ENCODE peak calls at places on chromosomes 4 and X, in six cellular contexts. W is fibroblast of lung, Z is endodermal cell, P is mesendoderm, J is neural progenitor cell, C is NT2/D1. F is an unnamed sample. For H3K4me1, the result is how much of the 10 kb centered on the place peaks cover.

GRCh38 chr4:74157116-74157742 is 689 bp upstream of the MTHFD2L start:
- DNase-seq in P (peak), Z (no peak), J (no peak), C (no peak), W (peak), F (no peak)

GRCh38 chr4:48139688-48140087 is 5.6 kb upstream of the TXK start:
- DNase-seq in W (no peak), P (no peak), Z (no peak), C (no peak), J (no peak), F (no peak)

GRCh38 chr4:82561745-82562552 is at the start of gene TMEM150C:
- DNase-seq in Z (peak), W (peak), P (peak), J (peak), C (no peak), F (no peak)

GRCh38 chrX:42017971-42018370 is 94.6 kb upstream of the CASK start:
- DNase-seq in Z (no peak), W (peak), J (no peak), P (no peak), C (no peak), F (no peak)

GRCh38 chr4:134610172-134610571 is 408.6 kb upstream of the PABPC4L start:
- DNase-seq in C (no peak), P (no peak), Z (no peak), W (no peak), J (no peak), F (no peak)

GRCh38 chr4:152307669-152308068 is 228.2 kb downstream of the FBXW7 start:
- DNase-seq in J (no peak), C (no peak), W (no peak), Z (no peak), P (no peak), F (peak)

GRCh38 chr4:107719211-107719926 is 665 bp downstream of the PAPSS1 start:
- DNase-seq in P (peak), Z (peak), C (no peak), W (peak), J (no peak), F (peak)

GRCh38 chr4:20370284-20370683 is 118.6 kb downstream of the SLIT2 start:
- DNase-seq in P (no peak), Z (no peak), C (no peak), J (no peak), W (peak), F (no peak)

GRCh38 chr4:131207589-131207988 is 1941.5 kb upstream of the PCDH10 start:
- DNase-seq in Z (no peak), P (no peak), W (no peak), J (no peak), C (no peak), F (no peak)

GRCh38 chr4:23741586-23742240 is 148.1 kb downstream of the PPARGC1A start:
- DNase-seq in J (no peak), C (no peak), W (no peak), P (no peak), Z (no peak), F (no peak)

GRCh38 chr4:158769175-158769831 is 477 bp downstream of the FNIP2 start:
- DNase-seq in P (peak), C (peak), Z (peak), W (peak), J (no peak), F (no peak)

DNA sequence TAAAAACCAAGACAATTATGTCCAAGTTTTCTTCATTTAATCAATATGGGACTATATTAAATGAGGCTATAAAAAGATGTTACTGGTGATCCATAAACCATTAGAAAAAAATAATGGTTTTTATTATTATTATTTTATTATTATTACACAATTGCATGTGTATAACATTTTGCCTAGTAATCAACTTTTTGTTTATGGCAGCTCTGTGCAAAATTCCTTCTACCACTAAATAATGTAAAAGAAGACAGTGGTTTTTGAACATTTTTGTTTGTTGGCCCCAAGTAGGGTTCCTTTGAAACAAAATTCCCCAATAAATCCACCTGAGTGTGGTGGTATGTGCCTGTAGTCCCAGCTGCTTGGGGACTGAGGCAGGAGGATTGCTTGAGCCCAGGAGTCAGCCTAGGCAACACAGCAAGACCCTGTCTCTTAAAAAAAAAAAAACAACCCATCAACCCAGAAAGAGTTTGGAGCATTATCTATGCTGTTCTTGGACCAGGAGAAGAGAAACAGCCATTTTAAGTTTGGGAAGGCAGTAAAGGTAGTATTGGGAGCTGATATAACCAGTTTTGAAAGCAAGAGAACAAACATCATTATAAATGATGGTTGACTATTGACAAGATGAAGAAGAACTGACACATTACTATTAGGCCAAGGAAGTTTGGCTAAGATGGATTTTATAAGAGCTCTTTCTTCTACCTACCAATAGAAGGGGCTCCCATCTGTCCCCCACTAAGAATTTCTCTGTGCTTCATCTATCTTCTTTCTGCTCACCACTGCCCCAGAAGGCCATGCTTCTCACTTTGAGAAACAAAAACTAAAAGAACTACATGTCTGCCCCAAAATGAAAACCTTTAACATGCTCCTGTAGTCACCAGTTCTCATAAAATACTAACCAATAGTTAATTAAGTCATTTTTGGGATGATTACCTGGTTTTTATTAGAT is 2.2 kb downstream of the TMEM156 start:
- DNase-seq in C (no peak), P (no peak), W (no peak), J (no peak), Z (no peak), F (peak)
- H3K4me1 ChIP-seq in C (under half), P (under half), W (under half), J (under half), Z (under half), F (half or more)

GRCh38 chr4:15888515-15888914 is 50.0 kb downstream of the FGFBP1 start:
- DNase-seq in P (no peak), Z (no peak), J (no peak), W (peak), C (no peak), F (no peak)
- H3K4me3 ChIP-seq in P (no peak), Z (no peak), J (no peak), W (no peak), C (no peak), F (no peak)

GRCh38 chrX:28586291-28586690 is 955 bp upstream of the IL1RAPL1 start:
- DNase-seq in W (peak), C (peak), P (peak), Z (peak), J (peak), F (no peak)

GRCh38 chrX:28585767-28586166 is 1.5 kb upstream of the IL1RAPL1 start:
- DNase-seq in W (no peak), Z (peak), J (peak), C (no peak), P (no peak), F (no peak)

GRCh38 chrX:28584025-28584424 is 3.2 kb upstream of the IL1RAPL1 start:
- DNase-seq in J (no peak), Z (no peak), C (no peak), W (no peak), P (no peak), F (no peak)

GRCh38 chrX:28589048-28589447 is 1.8 kb downstream of the IL1RAPL1 start:
- DNase-seq in P (no peak), W (no peak), C (no peak), Z (no peak), J (no peak), F (no peak)

DNA sequence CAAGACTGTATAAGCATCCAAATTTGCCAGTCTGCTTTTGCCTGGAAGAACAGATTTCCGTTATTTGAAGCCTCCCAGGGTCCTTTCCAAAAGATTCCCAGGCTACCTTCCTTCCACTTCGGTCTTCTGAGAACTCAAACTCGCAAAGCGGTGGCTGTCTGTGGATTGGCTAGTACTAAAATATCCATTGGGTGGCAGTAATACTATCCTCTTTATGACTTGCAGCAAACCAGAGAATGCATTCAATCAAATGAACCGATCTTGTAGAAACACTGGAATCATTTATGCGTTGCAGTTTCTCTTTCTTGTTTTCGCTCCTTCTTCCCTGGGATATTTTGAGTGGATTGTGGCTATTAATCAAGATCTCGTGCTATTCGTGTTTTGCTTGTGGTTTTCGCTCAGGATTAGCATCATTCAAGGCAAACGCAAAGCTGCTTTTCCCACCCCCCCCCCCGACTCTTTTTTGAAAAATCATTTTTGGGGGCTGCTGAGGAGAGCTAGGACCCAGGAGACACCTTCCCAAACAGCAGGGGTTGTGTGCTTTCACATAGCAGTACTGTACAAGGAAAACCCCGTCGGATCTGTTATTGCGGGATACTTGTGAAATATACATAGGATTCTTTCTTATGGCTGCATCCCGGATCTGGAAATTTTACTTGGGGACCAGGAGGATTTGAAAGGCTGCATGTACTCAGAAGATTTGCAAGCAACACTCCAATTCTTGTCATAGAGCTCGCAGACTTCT is at the start of gene IL1RAPL1:
- DNase-seq in C (no peak), W (peak), Z (peak), J (peak), P (peak), F (no peak)
- H3K9ac ChIP-seq in C (peak), W (no peak), Z (no peak), J (peak), P (no peak), F (no peak)

GRCh38 chrX:150568320-150569154 is at the start of gene MTM1:
- DNase-seq in J (peak), P (peak), W (peak), C (peak), Z (peak), F (peak)

GRCh38 chrX:150567645-150568319 is 639 bp upstream of the MTM1 start:
- DNase-seq in W (no peak), C (no peak), J (peak), Z (no peak), P (no peak), F (no peak)

GRCh38 chrX:150572206-150572605 is 3.8 kb downstream of the MTM1 start:
- DNase-seq in J (no peak), P (no peak), Z (no peak), C (no peak), W (no peak), F (no peak)

GRCh38 chrX:150569155-150569477 is 695 bp downstream of the MTM1 start:
- DNase-seq in J (no peak), C (no peak), W (no peak), P (no peak), Z (no peak), F (peak)

GRCh38 chrX:150570512-150570911 is 2.1 kb downstream of the MTM1 start:
- DNase-seq in Z (no peak), J (no peak), W (no peak), P (no peak), C (no peak), F (no peak)
- H3K4me1 ChIP-seq in Z (under half), J (under half), W (under half), P (under half), C (under half), F (under half)

GRCh38 chrX:124215786-124216185 is 116.7 kb upstream of the TEX13D start:
- DNase-seq in J (no peak), W (no peak), P (no peak), Z (no peak), C (no peak), F (no peak)

GRCh38 chrX:124212622-124213021 is 119.8 kb upstream of the TEX13D start:
- DNase-seq in P (no peak), Z (no peak), J (no peak), W (no peak), C (no peak), F (peak)

GRCh38 chrX:124211312-124211942 is 121.0 kb upstream of the TEX13D start:
- DNase-seq in W (no peak), P (peak), Z (peak), J (peak), C (no peak), F (peak)

GRCh38 chrX:124208675-124209074 is 123.8 kb upstream of the TEX13D start:
- DNase-seq in J (no peak), Z (no peak), P (no peak), W (no peak), C (no peak), F (no peak)

GRCh38 chrX:124209792-124210576 is 122.5 kb upstream of the TEX13D start:
- DNase-seq in W (no peak), Z (no peak), P (no peak), J (no peak), C (no peak), F (no peak)
- H3K4me3 ChIP-seq in W (no peak), Z (no peak), P (no peak), J (no peak), C (no peak), F (no peak)

GRCh38 chr4:76605099-76605563 is 170.1 kb downstream of the SHROOM3 start:
- DNase-seq in C (no peak), Z (no peak), W (peak), J (no peak), P (no peak), F (no peak)

GRCh38 chr4:76600447-76600846 is 165.4 kb downstream of the SHROOM3 start:
- DNase-seq in C (no peak), W (peak), P (no peak), Z (no peak), J (no peak), F (no peak)

GRCh38 chr4:76606662-76607265 is 171.7 kb downstream of the SHROOM3 start:
- DNase-seq in C (no peak), W (no peak), Z (no peak), P (no peak), J (no peak), F (no peak)

GRCh38 chr4:76597423-76597979 is 162.5 kb downstream of the SHROOM3 start:
- DNase-seq in P (no peak), Z (no peak), W (no peak), J (no peak), C (no peak), F (no peak)

DNA sequence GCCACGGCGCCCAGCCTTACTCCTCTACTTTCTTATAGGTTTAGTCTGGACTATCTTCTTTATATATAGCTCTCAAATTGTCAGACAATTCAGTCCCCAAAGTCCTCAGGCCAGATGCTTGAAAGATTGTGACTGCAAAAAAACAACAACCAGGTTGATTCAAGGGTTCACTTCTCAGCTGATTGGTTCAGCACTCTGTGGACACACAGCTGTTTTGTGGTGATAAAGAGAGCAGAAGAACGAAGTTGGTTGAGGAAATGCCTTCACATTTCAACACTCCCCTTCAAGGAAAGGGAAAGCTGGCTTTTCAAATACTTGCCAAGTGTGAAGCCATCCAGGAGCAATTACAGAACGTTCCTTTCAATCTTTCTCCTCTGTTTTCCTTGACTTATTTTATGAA is 166.8 kb downstream of the SHROOM3 start:
- DNase-seq in P (no peak), Z (no peak), C (no peak), J (no peak), W (peak), F (no peak)
- H3K9ac ChIP-seq in P (no peak), Z (no peak), C (no peak), J (no peak), W (no peak), F (no peak)

DNA sequence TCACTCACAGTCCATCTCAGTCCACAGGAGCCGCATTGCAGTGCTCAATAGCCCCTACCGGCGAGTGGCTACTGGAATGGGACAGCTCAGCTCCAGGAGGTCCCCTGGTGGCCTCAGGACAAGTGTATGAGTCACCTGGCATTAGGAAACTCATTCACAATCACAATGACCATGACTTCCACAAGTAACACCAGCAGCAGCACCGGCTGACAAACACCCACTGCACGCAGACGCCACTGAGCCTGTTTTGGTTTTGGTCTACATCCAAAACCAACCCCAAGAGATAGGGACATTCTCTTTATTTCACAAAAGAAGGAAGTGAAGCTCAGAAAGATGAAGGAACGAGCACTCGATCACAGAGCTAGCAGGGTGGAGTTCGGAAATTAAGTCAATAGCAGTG is 8.1 kb downstream of the JAKMIP1 start:
- DNase-seq in P (peak), C (no peak), W (no peak), J (no peak), Z (no peak), F (no peak)
- H3K4me1 ChIP-seq in P (under half), C (under half), W (under half), J (under half), Z (under half), F (under half)

F was measured in Karpas-422.